ENCODE peak calls at places on chromosomes 11 and 22, in seven cellular contexts. One of them, this sample, is unnamed.

GRCh38 chr11:68658661-68659060 is 25.7 kb upstream of the GAL start:
- DNase-seq in OCI-LY7: no peak
- DNase-seq in A549: no peak
- DNase-seq in neuronal stem cell: no peak
- DNase-seq in HepG2: no peak
- DNase-seq in mesendoderm: no peak
- DNase-seq in astrocyte: peak
- DNase-seq in this sample: peak

GRCh38 chr11:1453611-1454386 is 32.8 kb downstream of the MOB2 start:
- DNase-seq in neuronal stem cell: no peak
- DNase-seq in HepG2: peak
- DNase-seq in mesendoderm: peak
- DNase-seq in OCI-LY7: peak
- DNase-seq in A549: no peak
- DNase-seq in astrocyte: no peak
- DNase-seq in this sample: peak

GRCh38 chr11:109945626-109946321 is 147.4 kb upstream of the ZC3H12C start:
- DNase-seq in HepG2: no peak
- DNase-seq in astrocyte: no peak
- DNase-seq in OCI-LY7: no peak
- DNase-seq in neuronal stem cell: no peak
- DNase-seq in mesendoderm: no peak
- DNase-seq in A549: no peak
- DNase-seq in this sample: no peak

GRCh38 chr11:60345489-60345888 is 18.4 kb downstream of the MS4A6E start:
- DNase-seq in astrocyte: no peak
- DNase-seq in HepG2: peak
- DNase-seq in A549: no peak
- DNase-seq in OCI-LY7: peak
- DNase-seq in neuronal stem cell: no peak
- DNase-seq in mesendoderm: peak
- DNase-seq in this sample: no peak

GRCh38 chr11:107844041-107844440 is 14.5 kb downstream of the SLC35F2 start:
- DNase-seq in mesendoderm: peak
- DNase-seq in neuronal stem cell: no peak
- DNase-seq in astrocyte: peak
- DNase-seq in HepG2: no peak
- DNase-seq in OCI-LY7: no peak
- DNase-seq in A549: no peak
- DNase-seq in this sample: no peak

GRCh38 chr11:88484873-88485621 is 147.5 kb upstream of the CTSC start:
- DNase-seq in neuronal stem cell: no peak
- DNase-seq in OCI-LY7: peak
- DNase-seq in astrocyte: no peak
- DNase-seq in A549: peak
- DNase-seq in HepG2: peak
- DNase-seq in mesendoderm: peak
- DNase-seq in this sample: peak

GRCh38 chr11:119739021-119739703 is 10.2 kb upstream of the NECTIN1 start:
- DNase-seq in neuronal stem cell: no peak
- DNase-seq in A549: no peak
- DNase-seq in HepG2: no peak
- DNase-seq in astrocyte: no peak
- DNase-seq in mesendoderm: no peak
- DNase-seq in OCI-LY7: no peak
- DNase-seq in this sample: peak

GRCh38 chr22:33000342-33001280 is 57.6 kb downstream of the SYN3 start:
- DNase-seq in neuronal stem cell: peak
- DNase-seq in HepG2: peak
- DNase-seq in mesendoderm: peak
- DNase-seq in astrocyte: no peak
- DNase-seq in OCI-LY7: peak
- DNase-seq in A549: peak
- DNase-seq in this sample: peak

GRCh38 chr22:21725956-21726649 is 9.5 kb downstream of the YPEL1 start:
- DNase-seq in mesendoderm: peak
- DNase-seq in neuronal stem cell: no peak
- DNase-seq in astrocyte: no peak
- DNase-seq in HepG2: no peak
- DNase-seq in OCI-LY7: no peak
- DNase-seq in A549: no peak
- DNase-seq in this sample: no peak

GRCh38 chr11:33391893-33392251 is 134.7 kb downstream of the HIPK3 start:
- DNase-seq in astrocyte: no peak
- DNase-seq in mesendoderm: no peak
- DNase-seq in neuronal stem cell: no peak
- DNase-seq in HepG2: no peak
- DNase-seq in OCI-LY7: no peak
- DNase-seq in A549: no peak
- DNase-seq in this sample: no peak

GRCh38 chr11:68383976-68384501 is 71.6 kb downstream of the LRP5 start:
- DNase-seq in A549: peak
- DNase-seq in mesendoderm: peak
- DNase-seq in astrocyte: no peak
- DNase-seq in neuronal stem cell: peak
- DNase-seq in OCI-LY7: peak
- DNase-seq in HepG2: peak
- DNase-seq in this sample: peak

GRCh38 chr22:27632451-27633295 is 168.9 kb downstream of the MN1 start:
- DNase-seq in neuronal stem cell: no peak
- DNase-seq in mesendoderm: no peak
- DNase-seq in A549: no peak
- DNase-seq in astrocyte: peak
- DNase-seq in OCI-LY7: no peak
- DNase-seq in HepG2: no peak
- DNase-seq in this sample: no peak

GRCh38 chr22:25472382-25472781 is 92.1 kb upstream of the GRK3 start:
- DNase-seq in A549: no peak
- DNase-seq in neuronal stem cell: no peak
- DNase-seq in OCI-LY7: no peak
- DNase-seq in astrocyte: no peak
- DNase-seq in HepG2: no peak
- DNase-seq in mesendoderm: no peak
- DNase-seq in this sample: no peak

GRCh38 chr11:94728541-94728940 is 39.6 kb upstream of the AMOTL1 start:
- DNase-seq in HepG2: no peak
- DNase-seq in OCI-LY7: no peak
- DNase-seq in astrocyte: peak
- DNase-seq in A549: no peak
- DNase-seq in neuronal stem cell: no peak
- DNase-seq in mesendoderm: no peak
- DNase-seq in this sample: no peak

GRCh38 chr11:2806351-2807058 is 79.1 kb downstream of the CDKN1C start:
- DNase-seq in OCI-LY7: no peak
- DNase-seq in mesendoderm: no peak
- DNase-seq in astrocyte: no peak
- DNase-seq in HepG2: no peak
- DNase-seq in neuronal stem cell: no peak
- DNase-seq in A549: no peak
- DNase-seq in this sample: peak

GRCh38 chr11:8631395-8632110 is 37.5 kb upstream of the STK33 start:
- DNase-seq in mesendoderm: no peak
- DNase-seq in OCI-LY7: no peak
- DNase-seq in astrocyte: peak
- DNase-seq in A549: no peak
- DNase-seq in HepG2: no peak
- DNase-seq in neuronal stem cell: no peak
- DNase-seq in this sample: no peak

GRCh38 chr11:113698515-113698914 is 7.6 kb downstream of the TMPRSS5 start:
- DNase-seq in astrocyte: no peak
- DNase-seq in OCI-LY7: no peak
- DNase-seq in neuronal stem cell: no peak
- DNase-seq in HepG2: no peak
- DNase-seq in mesendoderm: no peak
- DNase-seq in A549: no peak
- DNase-seq in this sample: no peak

GRCh38 chr11:77515483-77515882 is 41.6 kb upstream of the PAK1 start:
- DNase-seq in A549: no peak
- DNase-seq in HepG2: peak
- DNase-seq in OCI-LY7: no peak
- DNase-seq in astrocyte: no peak
- DNase-seq in mesendoderm: no peak
- DNase-seq in neuronal stem cell: no peak
- DNase-seq in this sample: no peak

GRCh38 chr11:3043315-3043871 is 13.8 kb downstream of the CARS1 start:
- DNase-seq in OCI-LY7: no peak
- DNase-seq in astrocyte: peak
- DNase-seq in A549: no peak
- DNase-seq in HepG2: no peak
- DNase-seq in mesendoderm: no peak
- DNase-seq in neuronal stem cell: no peak
- DNase-seq in this sample: peak

GRCh38 chr11:77589521-77590193 is at the start of gene AQP11:
- DNase-seq in HepG2: peak
- DNase-seq in mesendoderm: peak
- DNase-seq in neuronal stem cell: peak
- DNase-seq in A549: peak
- DNase-seq in OCI-LY7: no peak
- DNase-seq in astrocyte: peak
- DNase-seq in this sample: peak

GRCh38 chr11:27465629-27466028 is 7.0 kb downstream of the LGR4 start:
- DNase-seq in A549: no peak
- DNase-seq in HepG2: no peak
- DNase-seq in astrocyte: no peak
- DNase-seq in neuronal stem cell: no peak
- DNase-seq in OCI-LY7: no peak
- DNase-seq in mesendoderm: no peak
- DNase-seq in this sample: no peak

GRCh38 chr22:44171486-44172076 is 9.1 kb upstream of the PARVG start:
- DNase-seq in HepG2: no peak
- DNase-seq in OCI-LY7: no peak
- DNase-seq in mesendoderm: no peak
- DNase-seq in astrocyte: no peak
- DNase-seq in neuronal stem cell: no peak
- DNase-seq in A549: no peak
- DNase-seq in this sample: no peak
- H3K4me2 ChIP-seq in HepG2: no peak
- H3K4me2 ChIP-seq in OCI-LY7: no peak
- H3K4me2 ChIP-seq in mesendoderm: no peak
- H3K4me2 ChIP-seq in astrocyte: no peak
- H3K4me2 ChIP-seq in neuronal stem cell: no peak
- H3K4me2 ChIP-seq in A549: no peak
- H3K4me2 ChIP-seq in this sample: no peak

GRCh38 chr11:73750238-73750637 is 10.6 kb downstream of the RAB6A start:
- DNase-seq in HepG2: peak
- DNase-seq in astrocyte: no peak
- DNase-seq in neuronal stem cell: no peak
- DNase-seq in mesendoderm: no peak
- DNase-seq in A549: no peak
- DNase-seq in OCI-LY7: no peak
- DNase-seq in this sample: no peak

GRCh38 chr11:73752216-73752867 is 8.5 kb downstream of the RAB6A start:
- DNase-seq in HepG2: no peak
- DNase-seq in mesendoderm: no peak
- DNase-seq in A549: no peak
- DNase-seq in astrocyte: peak
- DNase-seq in OCI-LY7: no peak
- DNase-seq in neuronal stem cell: no peak
- DNase-seq in this sample: no peak

GRCh38 chr11:73755670-73756069 is 5.2 kb downstream of the RAB6A start:
- DNase-seq in neuronal stem cell: no peak
- DNase-seq in A549: no peak
- DNase-seq in OCI-LY7: no peak
- DNase-seq in HepG2: no peak
- DNase-seq in mesendoderm: no peak
- DNase-seq in astrocyte: no peak
- DNase-seq in this sample: no peak

GRCh38 chr11:73753938-73754337 is 6.9 kb downstream of the RAB6A start:
- DNase-seq in A549: no peak
- DNase-seq in astrocyte: no peak
- DNase-seq in neuronal stem cell: no peak
- DNase-seq in mesendoderm: no peak
- DNase-seq in OCI-LY7: no peak
- DNase-seq in HepG2: peak
- DNase-seq in this sample: no peak

DNA sequence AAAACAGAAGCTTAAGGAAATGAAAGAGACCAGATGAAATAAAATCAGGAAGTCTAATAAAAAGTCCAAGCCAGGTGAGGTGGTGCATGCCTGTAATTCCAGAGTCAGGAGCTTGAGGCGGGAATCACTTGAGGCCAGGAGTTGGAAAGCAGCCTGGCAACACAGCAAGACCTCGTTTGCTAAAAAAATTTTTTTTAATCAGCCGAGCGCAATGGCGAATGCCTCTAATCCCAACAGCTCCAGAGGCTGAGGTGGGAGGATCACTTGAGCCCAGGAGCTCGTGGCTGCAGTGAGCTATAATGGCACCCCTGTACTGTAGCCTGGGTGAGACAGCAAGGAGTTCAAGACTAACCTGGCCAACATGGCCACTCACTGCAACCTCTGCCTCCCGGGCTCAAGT is 8.0 kb downstream of the RAB6A start:
- DNase-seq in astrocyte: no peak
- DNase-seq in OCI-LY7: no peak
- DNase-seq in HepG2: no peak
- DNase-seq in A549: no peak
- DNase-seq in neuronal stem cell: no peak
- DNase-seq in mesendoderm: no peak
- DNase-seq in this sample: no peak
- H3K27ac ChIP-seq in astrocyte: no peak
- H3K27ac ChIP-seq in OCI-LY7: no peak
- H3K27ac ChIP-seq in HepG2: no peak
- H3K27ac ChIP-seq in A549: no peak
- H3K27ac ChIP-seq in neuronal stem cell: no peak
- H3K27ac ChIP-seq in mesendoderm: no peak
- H3K27ac ChIP-seq in this sample: peak

GRCh38 chr11:44311339-44312261 is 1.7 kb upstream of the ALX4 start:
- DNase-seq in HepG2: no peak
- DNase-seq in A549: no peak
- DNase-seq in astrocyte: no peak
- DNase-seq in mesendoderm: no peak
- DNase-seq in neuronal stem cell: no peak
- DNase-seq in OCI-LY7: no peak
- DNase-seq in this sample: peak
- H3K4me2 ChIP-seq in HepG2: no peak
- H3K4me2 ChIP-seq in A549: no peak
- H3K4me2 ChIP-seq in astrocyte: no peak
- H3K4me2 ChIP-seq in mesendoderm: no peak
- H3K4me2 ChIP-seq in neuronal stem cell: no peak
- H3K4me2 ChIP-seq in OCI-LY7: no peak
- H3K4me2 ChIP-seq in this sample: no peak

GRCh38 chr11:86803641-86804040 is 3.3 kb downstream of the PRSS23 start:
- DNase-seq in A549: no peak
- DNase-seq in HepG2: no peak
- DNase-seq in mesendoderm: no peak
- DNase-seq in neuronal stem cell: no peak
- DNase-seq in OCI-LY7: no peak
- DNase-seq in astrocyte: no peak
- DNase-seq in this sample: no peak

GRCh38 chr11:86800956-86801264 is 568 bp downstream of the PRSS23 start:
- DNase-seq in OCI-LY7: no peak
- DNase-seq in A549: no peak
- DNase-seq in HepG2: no peak
- DNase-seq in astrocyte: no peak
- DNase-seq in mesendoderm: no peak
- DNase-seq in neuronal stem cell: no peak
- DNase-seq in this sample: no peak

GRCh38 chr11:86802146-86802545 is 1.8 kb downstream of the PRSS23 start:
- DNase-seq in mesendoderm: no peak
- DNase-seq in OCI-LY7: no peak
- DNase-seq in neuronal stem cell: no peak
- DNase-seq in HepG2: no peak
- DNase-seq in astrocyte: no peak
- DNase-seq in A549: no peak
- DNase-seq in this sample: no peak

GRCh38 chr11:86803136-86803535 is 2.8 kb downstream of the PRSS23 start:
- DNase-seq in astrocyte: no peak
- DNase-seq in mesendoderm: no peak
- DNase-seq in A549: no peak
- DNase-seq in neuronal stem cell: no peak
- DNase-seq in OCI-LY7: no peak
- DNase-seq in HepG2: no peak
- DNase-seq in this sample: no peak

GRCh38 chr11:86802601-86803051 is 2.3 kb downstream of the PRSS23 start:
- DNase-seq in neuronal stem cell: no peak
- DNase-seq in HepG2: peak
- DNase-seq in A549: peak
- DNase-seq in mesendoderm: peak
- DNase-seq in astrocyte: peak
- DNase-seq in OCI-LY7: peak
- DNase-seq in this sample: no peak
- H3K27ac ChIP-seq in neuronal stem cell: peak
- H3K27ac ChIP-seq in HepG2: no peak
- H3K27ac ChIP-seq in A549: peak
- H3K27ac ChIP-seq in mesendoderm: no peak
- H3K27ac ChIP-seq in astrocyte: peak
- H3K27ac ChIP-seq in OCI-LY7: no peak
- H3K27ac ChIP-seq in this sample: peak

This sample was measured in osteoblast.